ENCODE peak calls at places on chromosome 9, in six cellular contexts. U is HepG2, L is HCT116, J is K562, G is GM12878, E is H1. C is an unnamed sample.

GRCh38 chr9:131712151-131712716 is 27.6 kb downstream of the RAPGEF1 start:
- DNase-seq in U (no peak), L (no peak), J (no peak), G (no peak), E (no peak), C (no peak)

GRCh38 chr9:84001621-84002020 is 21.0 kb downstream of the RMI1 start:
- DNase-seq in U (no peak), L (no peak), J (no peak), G (no peak), E (no peak), C (no peak)

GRCh38 chr9:133604214-133604613 is 5.0 kb downstream of the FAM163B start:
- DNase-seq in U (peak; percentile 10), L (no peak), J (no peak), G (no peak), E (no peak), C (no peak)

GRCh38 chr9:89996106-89996505 is 391.3 kb downstream of the GADD45G start:
- DNase-seq in U (no peak), L (no peak), J (no peak), G (no peak), E (no peak), C (no peak)

GRCh38 chr9:2158111-2158610 is 143.0 kb downstream of the SMARCA2 start:
- DNase-seq in U (no peak), L (no peak), J (no peak), G (peak; percentile 39), E (no peak), C (no peak)

GRCh38 chr9:108416321-108416720 is 439.5 kb downstream of the ACTL7B start:
- DNase-seq in U (peak; percentile 51), L (peak; percentile 15), J (no peak), G (no peak), E (no peak), C (no peak)

GRCh38 chr9:98783518-98784226 is 12.7 kb downstream of the ANKS6 start:
- DNase-seq in U (no peak), L (no peak), J (no peak), G (no peak), E (no peak), C (no peak)

GRCh38 chr9:136083558-136084190 is 11.4 kb downstream of the NACC2 start:
- DNase-seq in U (no peak), L (no peak), J (no peak), G (no peak), E (no peak), C (no peak)

GRCh38 chr9:6715755-6716643 is 41.8 kb upstream of the KDM4C start:
- DNase-seq in U (peak; percentile 79), L (peak; percentile 56), J (no peak), G (peak; percentile 76), E (no peak), C (no peak)

GRCh38 chr9:73152445-73152844 is 780 bp downstream of the ANXA1 start:
- DNase-seq in U (no peak), L (no peak), J (no peak), G (no peak), E (no peak), C (no peak)
- TF ChIP-seq ZNF274 in U (no peak), L (no peak), J (no peak), G (no peak), E (no peak), C (no peak)

DNA sequence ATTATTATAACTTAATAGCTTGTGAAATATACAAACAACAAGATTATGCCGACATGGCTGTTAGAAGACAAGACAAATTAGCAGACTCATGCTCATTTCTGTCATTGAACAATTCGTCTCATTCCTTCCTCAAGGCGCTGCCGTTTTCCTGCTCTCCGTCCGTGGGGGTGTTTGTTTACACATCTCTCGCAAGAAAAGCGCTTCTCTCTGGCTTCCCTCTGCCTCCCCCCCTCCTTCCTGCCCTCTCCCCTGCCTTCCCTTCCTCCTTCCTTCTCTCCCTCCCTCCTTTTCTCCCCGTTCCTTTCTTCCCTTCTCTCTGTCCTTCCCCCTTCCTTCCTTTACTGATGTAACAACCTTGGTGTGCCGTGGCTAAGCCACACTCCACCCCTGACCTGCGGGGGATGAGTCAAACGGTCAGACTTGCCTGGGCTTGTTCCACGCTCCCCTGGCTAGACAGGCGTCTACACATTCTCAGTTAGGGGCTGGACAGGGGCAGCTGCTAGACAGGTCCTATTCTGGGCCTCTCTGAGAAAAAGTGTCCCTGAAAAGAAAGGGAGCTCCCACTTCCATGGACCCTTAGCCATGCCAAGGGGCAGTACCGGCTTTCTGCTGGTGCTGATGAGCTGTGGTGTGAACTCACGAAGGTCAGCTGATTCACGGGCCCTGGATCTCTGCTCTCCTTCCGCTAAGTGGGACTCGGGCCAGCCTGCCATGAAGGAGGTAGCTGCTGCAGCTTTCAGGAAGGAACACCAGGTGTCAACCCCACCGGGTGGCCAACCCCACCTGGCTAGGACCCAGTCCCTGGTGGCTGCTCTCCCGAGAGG is 32.0 kb upstream of the SPTLC1 start:
- DNase-seq in U (no peak), L (peak; percentile 54), J (peak; percentile 73), G (no peak), E (no peak), C (no peak)
- TF ChIP-seq YY1 in U (no peak), L (peak; percentile 5), J (peak; percentile 9), G (no peak), E (no peak), C (no peak)

DNA sequence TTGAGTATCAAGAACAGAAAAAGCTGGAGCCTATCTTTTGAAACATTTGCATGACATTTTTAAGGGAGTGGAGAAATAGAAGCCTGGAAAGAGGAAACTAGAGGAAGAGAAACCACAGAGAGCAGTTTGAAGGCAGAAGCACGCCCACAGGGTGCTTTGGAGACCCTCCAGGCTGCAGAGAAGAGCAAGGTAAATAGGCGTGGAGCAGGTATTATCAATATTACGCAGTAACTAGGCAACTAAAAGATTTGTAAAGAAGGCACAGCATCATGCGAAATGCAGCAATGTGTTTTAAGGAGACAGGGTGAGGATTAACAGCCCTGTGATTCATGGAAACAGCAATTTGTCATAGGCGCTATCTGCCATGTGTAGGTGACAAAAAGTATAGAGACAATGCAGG is 281.2 kb downstream of the BRINP1 start:
- DNase-seq in U (no peak), L (no peak), J (no peak), G (no peak), E (no peak), C (no peak)
- TF ChIP-seq ZNF274 in U (no peak), L (no peak), J (no peak), G (no peak), E (no peak), C (no peak)

DNA sequence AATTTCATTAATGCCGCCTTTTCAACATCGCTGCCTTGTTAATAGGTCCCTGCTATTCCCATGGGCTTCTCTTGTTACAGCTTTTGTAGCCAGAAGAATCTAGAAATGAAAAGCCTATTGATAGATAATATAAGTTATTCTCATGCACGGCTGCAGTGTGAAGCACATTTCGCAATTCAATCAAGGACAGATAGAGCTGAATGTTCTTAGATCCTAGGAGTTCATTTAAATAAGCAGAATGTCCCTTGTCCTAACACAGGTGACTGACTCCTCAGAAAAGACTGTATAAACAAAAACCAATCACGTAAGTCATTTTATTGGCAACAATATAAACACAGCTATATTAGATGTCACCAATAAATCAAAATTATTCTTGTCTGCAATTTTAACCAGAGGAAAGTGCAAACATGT is 9.4 kb downstream of the GLIS3 start:
- DNase-seq in U (no peak), L (no peak), J (no peak), G (no peak), E (no peak), C (no peak)
- TF ChIP-seq YY1 in U (no peak), L (no peak), J (no peak), G (no peak), E (no peak), C (no peak)

DNA sequence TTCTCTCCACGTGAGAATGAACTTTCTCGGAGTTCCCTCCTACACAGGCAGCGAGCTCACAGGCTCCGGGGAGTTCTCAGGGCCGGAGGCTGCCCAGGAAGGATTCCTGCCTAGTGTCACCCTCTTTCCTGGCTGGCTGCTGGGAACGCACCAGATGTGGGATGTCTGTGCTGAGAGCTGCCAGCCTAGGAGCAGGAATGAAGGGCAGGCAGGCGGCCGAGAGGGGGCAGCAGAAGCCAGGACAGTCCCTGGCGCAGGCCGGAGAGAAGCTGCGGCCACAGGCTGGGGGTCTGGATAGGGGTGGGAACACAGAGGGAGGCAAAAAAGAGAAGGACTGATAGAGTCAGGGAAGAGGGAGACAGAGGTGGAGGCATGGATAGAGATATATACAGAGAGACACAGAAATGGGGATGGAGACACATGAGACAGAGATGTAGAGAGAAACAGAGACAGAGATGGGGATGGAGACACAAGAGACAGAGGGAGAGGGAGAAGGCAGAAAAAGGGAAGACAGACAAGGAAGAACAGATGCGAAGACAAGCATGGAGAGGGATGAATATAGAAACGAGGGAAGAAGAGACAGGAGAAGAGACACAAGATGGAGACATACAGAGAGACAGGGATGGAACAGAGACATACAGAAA is 25.3 kb upstream of the ENHO start:
- DNase-seq in U (peak; percentile 38), L (peak; percentile 23), J (peak; percentile 56), G (no peak), E (no peak), C (peak; percentile 46)
- TF ChIP-seq ZNF274 in U (no peak), L (no peak), J (no peak), G (no peak), E (no peak), C (no peak)

GRCh38 chr9:129610473-129611301 is 10.2 kb downstream of the C9orf50 start:
- DNase-seq in U (peak; percentile 48), L (no peak), J (peak; percentile 76), G (no peak), E (no peak), C (no peak)
- TF ChIP-seq YY1 in U (peak; percentile 66), L (peak; percentile 78), J (peak; percentile 71), G (peak; percentile 89), E (peak; percentile 89), C (peak; percentile 33)

C was measured in NT2/D1.